ENCODE peak calls at places on chromosomes 5 and 9, in ten cellular contexts. M is sigmoid colon, F is HCT116, U is GM12892, H is HepG2, O is transverse colon, I is endothelial cell of umbilical vein, K is prostate gland, Q is stomach, J is breast epithelium. R is an unnamed sample.

GRCh38 chr5:89313804-89314588 is 431.0 kb upstream of the MEF2C start:
- DNase-seq in U (no peak), K (no peak), H (no peak), Q (no peak), J (no peak), M (no peak), O (peak), I (peak), F (peak), R (peak)

GRCh38 chr9:101399641-101399965 is 952 bp downstream of the ZNF189 start:
- DNase-seq in U (no peak), H (no peak), I (no peak), F (no peak), K (no peak), M (no peak), J (no peak), Q (no peak), O (no peak), R (no peak)

GRCh38 chr9:95605087-95605486 is 88.3 kb upstream of the PTCH1 start:
- DNase-seq in I (no peak), U (no peak), Q (no peak), F (no peak), H (no peak), J (no peak), K (no peak), M (no peak), O (no peak), R (no peak)

GRCh38 chr5:174324680-174325079 is 279.2 kb downstream of the NSG2 start:
- DNase-seq in U (no peak), K (no peak), J (no peak), Q (no peak), H (no peak), O (no peak), I (no peak), M (no peak), F (no peak), R (no peak)

GRCh38 chr5:39532511-39532910 is 107.7 kb upstream of the DAB2 start:
- DNase-seq in O (no peak), M (no peak), Q (no peak), I (no peak), K (no peak), U (no peak), J (no peak), F (no peak), H (no peak), R (no peak)

GRCh38 chr5:80109549-80110478 is 74.7 kb downstream of the THBS4 start:
- DNase-seq in U (no peak), I (no peak), O (peak), F (no peak), K (no peak), H (no peak), J (no peak), Q (no peak), M (peak), R (no peak)

GRCh38 chr9:4600363-4600762 is 61.7 kb upstream of the PLPP6 start:
- DNase-seq in M (no peak), U (no peak), K (no peak), H (no peak), Q (no peak), O (no peak), J (no peak), F (no peak), I (no peak), R (no peak)

GRCh38 chr9:133643978-133644760 is 8.0 kb downstream of the DBH start:
- DNase-seq in K (no peak), Q (no peak), I (no peak), H (no peak), M (no peak), J (no peak), F (no peak), O (no peak), U (no peak), R (no peak)

GRCh38 chr9:98334796-98335195 is 79.3 kb upstream of the TBC1D2 start:
- DNase-seq in Q (no peak), H (no peak), U (no peak), M (no peak), O (no peak), I (no peak), F (no peak), J (no peak), K (no peak), R (no peak)

GRCh38 chr5:62649025-62649424 is 70.4 kb downstream of the LRRC70 start:
- DNase-seq in F (no peak), H (no peak), O (no peak), I (peak), M (no peak), J (no peak), Q (no peak), U (no peak), K (no peak), R (no peak)

GRCh38 chr9:133686642-133687575 is 50.7 kb downstream of the DBH start:
- DNase-seq in O (no peak), F (no peak), H (no peak), K (no peak), Q (no peak), M (no peak), I (no peak), U (no peak), J (no peak), R (no peak)

GRCh38 chr5:135505973-135506372 is 29.8 kb downstream of the NEUROG1 start:
- DNase-seq in H (no peak), Q (no peak), M (no peak), U (no peak), J (no peak), K (no peak), F (no peak), I (no peak), O (no peak), R (no peak)

GRCh38 chr5:141850786-141851185 is 27.4 kb downstream of the PCDH1 start:
- DNase-seq in U (no peak), H (no peak), O (no peak), I (no peak), M (no peak), F (no peak), Q (no peak), J (no peak), K (no peak), R (no peak)

GRCh38 chr9:107693620-107694326 is 204.2 kb upstream of the KLF4 start:
- DNase-seq in I (no peak), U (no peak), K (no peak), Q (no peak), H (no peak), J (no peak), M (no peak), F (no peak), O (no peak), R (no peak)

GRCh38 chr9:7153134-7153533 is 395.4 kb downstream of the KDM4C start:
- DNase-seq in M (no peak), H (no peak), Q (no peak), I (no peak), F (no peak), U (no peak), O (no peak), K (no peak), J (no peak), R (no peak)

GRCh38 chr5:180143656-180144364 is 65.2 kb downstream of the RASGEF1C start:
- DNase-seq in F (no peak), J (peak), M (peak), I (no peak), K (no peak), Q (no peak), O (no peak), H (no peak), U (no peak), R (no peak)

GRCh38 chr5:15367501-15367900 is 132.5 kb upstream of the FBXL7 start:
- DNase-seq in M (no peak), K (no peak), Q (no peak), I (peak), F (no peak), U (no peak), H (no peak), O (no peak), J (no peak), R (no peak)

GRCh38 chr5:118553662-118554061 is 434.7 kb downstream of the DTWD2 start:
- DNase-seq in F (no peak), O (no peak), M (no peak), K (no peak), U (no peak), J (no peak), Q (no peak), I (no peak), H (no peak), R (no peak)

GRCh38 chr5:41796061-41796460 is 74.2 kb downstream of the OXCT1 start:
- DNase-seq in K (no peak), F (no peak), M (no peak), O (no peak), J (no peak), I (peak), H (no peak), Q (no peak), U (no peak), R (no peak)

GRCh38 chr9:121279841-121280388 is 12.0 kb downstream of the GSN start:
- DNase-seq in O (no peak), M (no peak), I (no peak), F (no peak), K (no peak), U (no peak), H (no peak), Q (no peak), J (no peak), R (no peak)

GRCh38 chr9:34493972-34494535 is 28.7 kb downstream of the ENHO start:
- DNase-seq in Q (peak), K (no peak), F (no peak), U (no peak), H (no peak), M (no peak), O (peak), I (peak), J (no peak), R (no peak)

GRCh38 chr5:156367602-156368001 is 40.6 kb downstream of the SGCD start:
- DNase-seq in I (no peak), F (no peak), M (no peak), O (no peak), H (peak), J (no peak), Q (no peak), K (no peak), U (no peak), R (no peak)

GRCh38 chr5:80154749-80155148 is 101.1 kb downstream of the SERINC5 start:
- DNase-seq in I (no peak), Q (no peak), J (no peak), M (no peak), O (no peak), K (no peak), F (no peak), H (no peak), U (no peak), R (no peak)

GRCh38 chr9:126704157-126704941 is 90.6 kb downstream of the LMX1B start:
- DNase-seq in Q (no peak), H (no peak), M (peak), F (peak), O (no peak), K (no peak), J (peak), U (peak), I (no peak), R (peak)

GRCh38 chr5:139698461-139699146 is 50.5 kb downstream of the CXXC5 start:
- DNase-seq in O (peak), I (peak), U (no peak), M (peak), K (peak), F (no peak), H (no peak), J (peak), Q (peak), R (no peak)

GRCh38 chr5:139696167-139696893 is 48.2 kb downstream of the CXXC5 start:
- DNase-seq in I (no peak), M (peak), K (no peak), H (no peak), O (no peak), J (no peak), U (no peak), Q (no peak), F (no peak), R (no peak)

GRCh38 chr5:139699352-139699751 is 51.2 kb downstream of the CXXC5 start:
- DNase-seq in M (peak), I (no peak), J (no peak), H (no peak), U (no peak), Q (no peak), F (no peak), K (no peak), O (no peak), R (no peak)

GRCh38 chr5:139695183-139695573 is 47.0 kb downstream of the CXXC5 start:
- DNase-seq in M (no peak), J (no peak), I (no peak), U (no peak), Q (no peak), O (no peak), F (no peak), H (no peak), K (no peak), R (no peak)

DNA sequence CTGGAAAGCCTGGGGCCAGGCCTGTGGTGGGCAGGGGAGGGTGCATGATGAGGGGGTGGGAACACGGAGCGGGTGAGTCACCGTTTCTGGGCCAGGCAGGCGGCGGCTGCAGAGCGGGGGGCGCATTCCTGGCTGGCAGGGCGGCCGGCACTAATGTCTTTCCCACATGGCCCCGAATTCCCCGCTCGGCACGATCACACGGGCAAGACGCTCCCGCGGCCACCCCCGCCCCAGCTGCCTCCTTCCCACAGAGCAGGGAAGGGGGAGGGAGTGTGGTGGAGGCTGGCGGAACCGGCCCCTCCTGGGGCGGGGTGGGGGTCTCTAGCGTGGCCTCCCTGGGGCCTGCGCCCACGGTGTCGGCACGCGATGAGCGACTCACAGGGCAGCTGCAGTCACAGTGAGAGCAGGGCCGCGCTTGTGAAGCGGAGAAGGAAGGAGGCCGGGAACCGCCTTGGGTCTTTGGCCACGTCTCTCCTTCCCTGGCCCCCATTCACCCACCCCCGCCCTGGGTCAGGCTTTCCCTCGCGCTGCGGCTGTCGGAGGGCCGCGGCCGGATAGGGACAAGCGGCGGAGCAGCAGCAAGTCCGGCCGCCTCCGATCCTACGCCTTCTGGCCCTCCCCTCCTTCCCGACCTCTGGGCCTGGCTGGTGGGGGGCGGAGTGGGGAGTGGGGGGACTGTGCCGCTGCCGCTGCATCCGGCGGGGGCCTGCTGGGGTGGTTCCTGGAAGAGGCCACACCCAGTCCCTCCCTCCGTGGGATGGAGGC is 48.9 kb downstream of the CXXC5 start:
- DNase-seq in M (peak), O (peak), K (peak), F (no peak), Q (peak), H (peak), J (no peak), I (peak), U (no peak), R (peak)
- TF ChIP-seq POLR2A in M (no peak), O (no peak), K (peak), F (no peak), Q (no peak), H (peak), J (no peak), I (no peak), U (no peak), R (no peak)

DNA sequence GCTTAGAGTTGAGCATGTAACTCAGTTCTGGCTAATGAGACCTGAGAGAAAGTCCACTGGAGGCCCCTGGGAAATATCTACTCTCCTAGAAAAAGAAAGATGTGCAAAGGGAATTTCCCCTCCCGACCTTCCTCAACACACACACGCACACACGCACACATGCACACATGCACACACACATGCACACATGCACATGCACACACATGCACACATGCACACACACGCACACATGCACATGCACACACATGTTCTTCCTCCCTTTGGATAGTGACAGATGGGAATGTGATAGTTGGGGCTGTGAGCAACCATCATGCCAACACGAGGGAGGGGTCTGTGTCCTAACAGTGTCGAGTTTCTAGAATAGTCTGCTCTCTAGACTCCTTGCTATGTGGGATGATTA is 148.2 kb upstream of the EGFLAM start:
- DNase-seq in O (no peak), H (no peak), J (no peak), F (no peak), I (no peak), M (no peak), Q (no peak), K (no peak), U (no peak), R (no peak)
- TF ChIP-seq POLR2AphosphoS5 in O (no peak), H (no peak), J (no peak), F (no peak), I (no peak), M (no peak), Q (no peak), K (no peak), U (no peak), R (no peak)

GRCh38 chr5:159240301-159240870 is 22.7 kb upstream of the UBLCP1 start:
- DNase-seq in M (no peak), H (no peak), K (no peak), O (no peak), Q (no peak), U (no peak), J (no peak), F (no peak), I (no peak), R (no peak)
- TF ChIP-seq POLR2A in M (no peak), H (no peak), K (no peak), O (no peak), Q (no peak), U (no peak), J (no peak), F (no peak), I (no peak), R (no peak)

GRCh38 chr5:158484246-158484645 is 615.5 kb downstream of the EBF1 start:
- DNase-seq in M (no peak), J (no peak), I (no peak), U (no peak), O (no peak), H (no peak), K (no peak), Q (no peak), F (no peak), R (no peak)
- TF ChIP-seq POLR2AphosphoS5 in M (no peak), J (no peak), I (no peak), U (no peak), O (no peak), H (no peak), K (no peak), Q (no peak), F (no peak), R (no peak)

R was measured in GM12891.